ENCODE peak calls at places on chromosomes 1 and 21, in four cellular contexts. B is A549, L is K562, Y is IMR-90. E is an unnamed sample.

GRCh38 chr21:42495027-42495426 is 997 bp downstream of the RSPH1 start:
- DNase-seq in B (no peak), L (no peak), Y (no peak), E (no peak)

GRCh38 chr1:183164963-183165362 is 21.1 kb upstream of the LAMC2 start:
- DNase-seq in B (no peak), L (no peak), Y (no peak), E (no peak)

GRCh38 chr1:57424231-57425027 is 569 bp upstream of the DAB1 start:
- DNase-seq in B (no peak), L (peak; percentile 9), Y (peak; percentile 41), E (peak; percentile 87)

GRCh38 chr1:158037008-158037875 is 43.8 kb downstream of the KIRREL1 start:
- DNase-seq in B (no peak), L (no peak), Y (no peak), E (no peak)

GRCh38 chr1:214846971-214847810 is 235.3 kb upstream of the KCNK2 start:
- DNase-seq in B (no peak), L (no peak), Y (no peak), E (no peak)

GRCh38 chr1:109617291-109617801 is 2.1 kb downstream of the GNAT2 start:
- DNase-seq in B (no peak), L (no peak), Y (peak; percentile 97), E (no peak)

GRCh38 chr1:110119843-110120242 is 7.6 kb downstream of the UBL4B start:
- DNase-seq in B (no peak), L (no peak), Y (no peak), E (no peak)

GRCh38 chr1:23562138-23562819 is 3.0 kb upstream of the ID3 start:
- DNase-seq in B (peak; percentile 85), L (peak; percentile 97), Y (peak; percentile 99), E (no peak)

GRCh38 chr1:225688345-225688744 is 35.4 kb upstream of the ENAH start:
- DNase-seq in B (no peak), L (no peak), Y (no peak), E (no peak)

GRCh38 chr1:23980725-23981063 is 567 bp upstream of the SRSF10 start:
- DNase-seq in B (no peak), L (peak; percentile 73), Y (peak; percentile 64), E (peak; percentile 53)

GRCh38 chr21:29501451-29501850 is 202.7 kb downstream of the BACH1 start:
- DNase-seq in B (no peak), L (no peak), Y (peak; percentile 88), E (no peak)

GRCh38 chr1:204564835-204565234 is 48.6 kb downstream of the MDM4 start:
- DNase-seq in B (no peak), L (no peak), Y (no peak), E (no peak)

DNA sequence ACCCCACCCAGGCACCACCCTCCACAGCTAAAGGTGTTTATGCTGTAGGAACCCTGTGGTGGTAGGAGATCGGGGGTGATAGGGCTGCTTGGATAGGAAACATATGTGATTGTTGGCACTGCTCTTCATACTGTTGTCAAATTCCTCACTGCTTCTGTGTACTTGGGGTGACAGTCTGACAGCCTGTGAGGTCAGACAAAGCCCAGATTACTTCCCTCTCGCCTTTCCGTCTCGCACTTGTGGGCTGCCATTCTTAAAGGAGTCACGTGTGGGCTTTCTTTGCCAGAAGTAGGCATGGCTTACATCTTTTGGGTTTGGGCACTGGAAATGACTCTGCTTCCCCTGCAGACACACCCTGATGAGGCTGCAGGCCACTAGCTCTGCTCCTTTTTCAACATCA is 363.8 kb downstream of the DISC1 start:
- DNase-seq in B (no peak), L (no peak), Y (no peak), E (no peak)
- TF ChIP-seq USF2 in B (no peak), L (no peak), Y (no peak), E (no peak)

DNA sequence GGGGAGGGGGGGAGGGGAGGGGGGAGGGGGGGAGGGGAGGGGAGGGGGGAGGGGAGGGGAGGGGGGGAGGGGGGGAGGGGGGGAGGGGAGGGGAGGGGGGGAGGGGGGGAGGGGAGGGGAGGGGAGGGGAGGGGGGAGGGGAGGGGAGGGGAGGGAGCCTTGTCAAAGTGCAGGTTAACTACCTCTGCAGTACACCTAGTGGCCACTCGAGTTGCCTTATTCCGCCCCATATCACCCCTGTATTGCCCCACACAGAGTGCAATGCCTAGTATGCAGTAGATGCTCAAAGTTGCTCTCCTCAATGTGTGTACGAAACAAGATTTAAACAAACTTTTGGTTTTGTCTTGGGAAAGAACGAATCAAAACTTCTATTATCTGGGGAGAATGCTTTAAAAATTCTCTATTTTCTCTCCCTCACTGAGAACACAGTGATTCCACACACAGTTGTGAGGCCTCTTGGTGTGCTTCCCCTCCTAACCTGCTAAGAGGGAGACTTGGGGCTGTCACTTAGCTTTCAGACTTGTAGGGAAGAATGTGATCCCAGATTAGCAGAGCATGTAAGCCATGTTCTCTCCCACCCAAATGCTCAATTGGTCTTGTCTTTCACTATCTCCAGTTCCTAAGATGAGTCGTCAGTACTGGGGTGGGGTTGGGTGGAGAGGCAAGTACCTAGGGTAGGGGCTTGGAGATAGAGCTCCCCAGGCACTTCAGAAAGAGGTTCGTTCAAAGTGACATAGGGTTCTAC is 79.7 kb upstream of the MAP10 start:
- DNase-seq in B (no peak), L (no peak), Y (no peak), E (no peak)
- TF ChIP-seq USF2 in B (no peak), L (no peak), Y (no peak), E (no peak)

DNA sequence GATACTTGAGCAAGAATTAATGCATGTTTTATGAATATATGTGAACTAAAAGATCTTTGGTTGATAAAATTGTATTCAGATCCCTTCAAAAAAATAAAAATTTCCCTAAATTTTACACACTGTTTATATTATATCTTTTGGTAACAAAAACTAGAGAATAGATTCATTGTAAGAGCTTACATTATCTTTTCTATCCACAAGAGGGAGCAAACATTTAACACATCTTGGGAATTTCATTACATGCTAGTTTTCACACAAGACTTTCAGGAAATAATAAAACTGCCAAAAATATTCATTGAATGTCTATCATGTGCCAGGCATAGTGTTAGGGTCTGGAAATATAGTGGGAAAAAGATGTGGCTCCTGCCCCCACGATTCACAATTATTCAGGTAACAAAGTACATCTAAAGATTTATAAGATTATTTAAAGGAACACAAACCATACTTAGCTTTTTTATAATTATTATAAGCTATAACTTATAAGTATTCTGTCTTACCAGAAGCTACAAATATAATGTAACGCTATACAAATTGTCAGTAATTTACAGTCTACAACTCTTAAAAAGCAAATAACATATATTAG is 30.6 kb downstream of the FAF1 start:
- DNase-seq in B (peak; percentile 5), L (peak; percentile 21), Y (peak; percentile 59), E (no peak)
- TF ChIP-seq USF2 in B (no peak), L (no peak), Y (no peak), E (no peak)

DNA sequence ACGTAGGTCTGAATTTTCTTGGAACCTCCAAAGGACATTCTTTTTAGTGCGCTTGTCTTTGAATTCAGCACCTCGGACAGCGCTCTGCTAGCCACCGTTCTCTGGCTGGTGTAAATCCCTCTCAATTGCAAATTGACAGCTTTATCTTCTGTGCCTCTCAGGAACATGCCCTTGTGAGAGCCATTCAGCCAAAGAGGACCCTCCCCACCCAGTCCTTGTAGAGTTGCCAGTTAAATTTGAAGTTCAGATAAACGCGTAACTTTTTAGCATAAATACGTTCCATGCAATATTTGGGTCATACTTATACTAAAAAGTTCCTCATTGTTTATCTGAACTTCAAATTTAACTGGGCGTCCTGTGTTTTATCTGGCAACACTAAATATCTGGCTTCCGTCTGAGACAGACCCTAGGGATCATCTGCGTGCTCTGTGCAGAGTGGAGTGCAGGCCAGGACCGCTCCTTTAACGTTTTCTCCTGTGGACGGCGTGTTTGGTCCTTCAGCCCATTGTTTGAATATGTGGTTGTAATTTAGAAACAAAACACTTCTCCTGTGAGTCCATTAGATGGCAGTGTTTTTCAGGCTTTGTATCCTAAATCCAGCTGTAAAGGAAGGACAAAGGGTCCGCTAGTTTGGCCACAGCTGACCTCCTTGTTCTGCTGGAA is 7.0 kb downstream of the KCNAB2 start:
- DNase-seq in B (peak; percentile 81), L (peak; percentile 79), Y (peak; percentile 68), E (peak; percentile 85)
- TF ChIP-seq USF2 in B (no peak), L (no peak), Y (no peak), E (no peak)

GRCh38 chr21:26804895-26805609 is 40.2 kb downstream of the ADAMTS1 start:
- DNase-seq in B (no peak), L (no peak), Y (peak; percentile 69), E (no peak)
- TF ChIP-seq USF2 in B (no peak), L (no peak), Y (no peak), E (no peak)

DNA sequence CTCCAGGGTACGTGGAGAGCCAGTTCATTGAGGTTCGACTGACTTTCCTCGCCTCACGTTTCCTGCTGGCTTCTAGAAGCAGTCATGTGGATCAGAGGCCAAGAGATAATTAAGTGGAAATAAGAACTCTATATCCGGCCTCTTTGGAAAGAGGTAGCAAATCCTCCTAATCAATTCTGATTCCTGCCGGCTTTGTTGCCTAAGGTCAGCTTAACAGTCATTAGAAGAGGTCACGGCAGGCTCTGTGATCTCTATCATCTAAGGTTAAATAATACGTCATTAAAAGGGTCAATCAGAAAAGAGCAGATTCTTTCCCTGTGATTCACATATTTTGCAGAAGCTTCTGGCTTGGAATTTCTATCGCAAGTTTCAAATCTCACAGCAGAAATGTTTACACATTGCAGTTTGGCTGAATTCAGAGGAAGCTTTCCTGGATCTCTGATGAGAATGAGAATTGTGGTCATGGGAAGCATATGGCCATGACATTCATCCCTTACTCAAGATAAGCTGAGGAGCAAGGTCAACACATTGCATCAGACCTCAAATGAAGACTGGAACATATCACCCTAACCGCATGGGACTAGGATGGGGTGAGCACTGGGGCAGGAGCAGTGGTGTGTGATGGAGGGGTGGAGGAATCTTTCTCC is 189.4 kb downstream of the PBX1 start:
- DNase-seq in B (peak; percentile 44), L (no peak), Y (peak; percentile 99), E (no peak)
- TF ChIP-seq USF2 in B (no peak), L (no peak), Y (no peak), E (no peak)

GRCh38 chr1:233516732-233517131 is 97.2 kb upstream of the KCNK1 start:
- DNase-seq in B (no peak), L (no peak), Y (no peak), E (no peak)

GRCh38 chr1:233523047-233523446 is 90.9 kb upstream of the KCNK1 start:
- DNase-seq in B (no peak), L (no peak), Y (no peak), E (no peak)

GRCh38 chr1:233518344-233518743 is 95.6 kb upstream of the KCNK1 start:
- DNase-seq in B (peak; percentile 33), L (peak; percentile 73), Y (no peak), E (peak; percentile 89)

GRCh38 chr1:233514946-233515391 is 98.9 kb upstream of the KCNK1 start:
- DNase-seq in B (no peak), L (no peak), Y (no peak), E (no peak)

DNA sequence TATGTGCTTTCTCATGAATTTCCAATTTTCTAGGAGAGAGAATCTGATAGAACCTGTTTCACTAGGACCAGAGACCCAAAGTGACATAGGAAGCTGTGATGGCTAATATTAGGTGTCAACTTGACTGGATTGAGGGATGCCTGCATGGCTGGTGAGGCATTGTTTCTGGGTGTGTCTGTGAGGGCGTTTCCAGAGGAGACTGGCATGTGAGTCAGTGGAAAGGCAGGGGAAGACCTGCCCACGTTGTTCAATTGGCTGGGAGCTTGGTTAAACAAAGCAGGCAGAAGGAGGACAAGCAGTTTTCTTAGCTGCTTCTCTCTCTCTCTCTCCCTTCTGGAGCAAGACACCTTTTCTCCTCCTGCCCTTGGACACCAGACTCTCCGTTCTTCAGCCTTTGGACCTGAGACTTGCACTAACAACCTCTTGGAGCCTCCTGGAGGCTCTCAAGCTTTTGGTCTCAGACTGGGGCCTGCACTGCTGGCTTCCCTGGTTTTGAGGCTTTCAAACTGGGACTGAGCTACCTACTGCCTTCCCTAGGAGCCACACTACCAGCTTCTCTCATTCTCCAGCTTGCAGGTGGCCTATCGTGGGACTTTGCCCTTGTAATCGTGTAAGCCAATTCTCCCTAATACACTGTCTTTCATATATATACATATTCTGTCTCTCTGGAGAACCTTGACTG is 93.3 kb upstream of the KCNK1 start:
- DNase-seq in B (peak; percentile 55), L (no peak), Y (no peak), E (no peak)
- TF ChIP-seq USF2 in B (no peak), L (no peak), Y (no peak), E (no peak)